ENCODE peak calls at places on chromosomes 11 and 22, in five cellular contexts. A is esophagus squamous epithelium, P is H1, S is transverse colon, W is gastrocnemius medialis. G is an unnamed sample.

GRCh38 chr22:46659059-46659790 is 39.0 kb downstream of the GRAMD4 start:
- DNase-seq in A (no peak), P (no peak), S (no peak), W (no peak), G (no peak)

GRCh38 chr11:92211576-92212167 is 12.9 kb upstream of the FAT3 start:
- DNase-seq in P (no peak), S (no peak), A (no peak), W (no peak), G (no peak)

GRCh38 chr11:124170801-124171586 is 12.2 kb upstream of the OR10D3 start:
- DNase-seq in A (no peak), P (no peak), W (no peak), S (no peak), G (no peak)

GRCh38 chr11:47784785-47785381 is 17.7 kb upstream of the FNBP4 start:
- DNase-seq in A (no peak), P (no peak), S (no peak), W (no peak), G (no peak)

GRCh38 chr11:76263166-76263565 is 56.9 kb upstream of the WNT11 start:
- DNase-seq in P (no peak), A (no peak), S (no peak), W (no peak), G (no peak)

GRCh38 chr22:26658671-26659478 is 1.5 kb downstream of the MIAT start:
- DNase-seq in P (peak), W (peak), S (peak), A (peak), G (peak)

GRCh38 chr22:46352691-46353386 is 17.3 kb downstream of the TRMU start:
- DNase-seq in W (peak), S (peak), P (no peak), A (no peak), G (no peak)

GRCh38 chr11:28153586-28153985 is 45.4 kb downstream of the METTL15 start:
- DNase-seq in P (no peak), S (no peak), A (no peak), W (no peak), G (no peak)

GRCh38 chr11:11605181-11605580 is 16.6 kb downstream of the GALNT18 start:
- DNase-seq in A (no peak), P (no peak), S (no peak), W (no peak), G (no peak)

GRCh38 chr22:50445880-50446707 is 28.7 kb downstream of the SBF1 start:
- DNase-seq in P (no peak), W (no peak), S (no peak), A (no peak), G (no peak)
- TF ChIP-seq POLR2A in P (no peak), W (no peak), S (no peak), A (no peak), G (no peak)

DNA sequence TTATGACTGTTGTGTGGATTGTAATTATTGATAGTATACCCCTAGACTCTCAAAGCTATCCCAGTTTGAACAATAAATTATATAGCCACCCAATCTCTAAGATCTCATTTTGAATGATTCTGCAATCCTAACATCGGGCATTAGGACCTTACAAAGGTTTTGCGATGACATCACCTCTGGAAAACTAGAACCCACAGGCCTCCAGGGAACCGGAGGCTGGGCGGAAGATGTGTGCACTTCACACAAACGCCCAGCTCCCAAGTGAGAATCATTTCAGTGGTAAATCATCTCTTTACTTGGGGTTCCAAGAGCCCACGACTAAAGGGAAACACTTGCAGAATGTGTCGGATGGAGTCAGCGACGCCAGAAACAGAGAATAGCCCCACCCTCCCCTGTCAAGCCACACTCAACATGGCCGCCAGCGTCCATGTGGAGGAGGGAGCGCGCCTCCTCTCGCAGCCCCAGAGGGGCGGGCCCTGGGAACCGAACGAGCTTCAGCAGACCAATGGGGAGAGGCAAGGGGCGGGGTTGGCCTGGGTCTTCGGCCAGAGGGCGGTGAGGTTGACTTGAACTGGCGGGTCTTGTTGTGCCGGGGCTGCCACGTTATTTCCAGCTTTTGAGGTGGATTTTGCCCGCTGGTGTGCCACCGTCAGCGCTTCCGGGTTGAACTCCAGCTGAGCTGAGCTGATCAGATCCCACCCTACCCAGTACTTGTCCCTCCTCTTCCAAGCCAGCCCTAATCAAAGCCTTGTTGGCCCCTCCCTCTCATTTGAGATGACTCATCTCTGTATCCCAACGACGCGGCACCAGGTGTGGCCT is 8.4 kb upstream of the MRPL48 start:
- DNase-seq in W (peak), S (peak), A (peak), P (peak), G (peak)
- TF ChIP-seq POLR2A in W (peak), S (peak), A (peak), P (peak), G (peak)

DNA sequence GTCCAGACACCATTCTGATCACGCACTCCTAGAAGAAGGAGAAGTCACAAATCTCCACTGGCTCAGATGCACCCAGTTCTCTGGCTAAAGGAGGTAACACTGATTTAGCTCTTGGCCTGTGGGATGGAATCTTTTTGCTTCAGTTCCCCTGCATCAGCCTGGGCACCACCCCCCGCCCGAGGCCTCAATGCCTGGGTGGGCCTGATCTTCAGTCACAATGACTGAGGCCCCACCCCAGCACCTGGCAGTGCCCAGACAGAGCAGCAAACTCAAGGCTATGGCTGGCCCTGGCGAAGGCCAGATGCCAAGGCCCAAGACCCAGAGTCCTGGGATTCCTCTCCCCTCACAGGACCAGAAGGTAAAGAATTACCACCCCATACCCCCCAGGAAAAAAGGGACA is 5.0 kb downstream of the CYB561A3 start:
- DNase-seq in S (no peak), A (no peak), W (no peak), P (no peak), G (no peak)
- TF ChIP-seq POLR2A in S (no peak), A (no peak), W (no peak), P (no peak), G (no peak)

GRCh38 chr22:21564411-21564810 is 3.1 kb upstream of the UBE2L3 start:
- DNase-seq in S (no peak), A (no peak), P (no peak), W (no peak), G (no peak)

GRCh38 chr22:21568207-21569075 is 927 bp downstream of the UBE2L3 start:
- DNase-seq in P (no peak), A (no peak), S (peak), W (peak), G (no peak)

GRCh38 chr22:21569459-21570161 is 2.1 kb downstream of the UBE2L3 start:
- DNase-seq in S (no peak), W (no peak), P (no peak), A (no peak), G (no peak)

GRCh38 chr22:21570398-21570797 is 2.9 kb downstream of the UBE2L3 start:
- DNase-seq in W (no peak), S (no peak), P (no peak), A (no peak), G (no peak)

DNA sequence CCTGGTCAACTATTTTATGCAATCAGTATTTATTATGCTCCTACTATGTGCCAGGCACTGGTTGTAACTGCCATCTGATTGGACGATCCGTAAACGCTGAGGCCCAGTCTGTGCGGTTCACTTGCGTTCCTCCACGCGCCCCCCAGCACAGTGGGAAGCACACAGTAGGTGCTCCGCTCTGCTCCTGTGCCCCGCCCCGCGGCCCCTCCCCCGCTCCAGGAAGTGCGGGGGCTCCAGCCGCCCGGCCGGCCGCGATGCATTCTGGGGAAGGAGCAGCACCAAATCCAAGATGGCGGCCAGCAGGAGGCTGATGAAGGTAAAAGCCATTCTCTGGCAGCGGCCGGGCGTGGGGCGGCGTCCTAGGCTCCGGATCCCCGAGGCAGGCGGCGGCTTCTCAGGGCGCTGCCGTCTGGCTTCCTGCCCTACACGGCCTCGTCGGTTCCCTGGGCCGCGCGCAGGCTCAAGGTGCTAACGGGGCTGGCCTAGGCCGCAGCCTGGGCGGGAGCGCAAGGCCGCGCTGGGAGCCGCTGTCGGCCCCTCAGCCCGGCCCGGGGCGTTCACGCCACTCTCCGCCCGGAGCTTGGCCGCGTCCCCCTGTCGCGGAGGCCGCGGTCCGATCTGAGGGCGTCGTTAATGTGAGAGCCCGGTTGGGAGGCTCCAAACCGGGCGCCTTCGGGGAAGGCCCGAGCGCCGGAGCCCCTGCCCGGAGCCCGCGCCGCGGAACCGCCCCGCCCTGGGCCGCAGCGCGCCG is at the start of gene UBE2L3:
- DNase-seq in A (no peak), S (peak), W (peak), P (peak), G (peak)
- TF ChIP-seq POLR2A in A (peak), S (peak), W (peak), P (peak), G (peak)

GRCh38 chr11:64250875-64251721 is at the start of gene PLCB3:
- DNase-seq in A (no peak), P (peak), S (peak), W (no peak), G (peak)
- TF ChIP-seq POLR2A in A (peak), P (peak), S (peak), W (peak), G (no peak)

GRCh38 chr11:86206296-86206695 is 38.3 kb upstream of the EED start:
- DNase-seq in S (no peak), A (no peak), W (no peak), P (no peak), G (no peak)

GRCh38 chr11:86205415-86206268 is 38.9 kb upstream of the EED start:
- DNase-seq in W (no peak), S (no peak), A (no peak), P (no peak), G (no peak)

GRCh38 chr11:86209806-86210657 is 34.5 kb upstream of the EED start:
- DNase-seq in S (no peak), A (no peak), W (no peak), P (no peak), G (no peak)

GRCh38 chr11:86208572-86208971 is 36.0 kb upstream of the EED start:
- DNase-seq in W (no peak), A (no peak), P (no peak), S (no peak), G (no peak)

GRCh38 chr11:86207413-86207812 is 37.1 kb upstream of the EED start:
- DNase-seq in A (no peak), P (no peak), W (no peak), S (no peak), G (no peak)
- TF ChIP-seq POLR2A in A (no peak), P (no peak), W (no peak), S (no peak), G (no peak)

GRCh38 chr11:61334434-61335354 is 1.7 kb downstream of the TKFC start:
- DNase-seq in A (no peak), S (no peak), P (no peak), W (no peak), G (no peak)
- TF ChIP-seq POLR2A in A (no peak), S (no peak), P (no peak), W (no peak), G (no peak)

G was measured in GM12891.